ENCODE peak calls at places on chromosomes 16 and 17, in ten cellular contexts. One of them, this sample, is unnamed.

GRCh38 chr16:89727406-89728120 is 6.2 kb downstream of the ZNF276 start:
- DNase-seq in epithelial cell of esophagus: no peak
- DNase-seq in lower lobe of right lung: no peak
- DNase-seq in fibroblast of villous mesenchyme: no peak
- DNase-seq in tibial artery: no peak
- DNase-seq in BE2C: no peak
- DNase-seq in thoracic aorta: no peak
- DNase-seq in body of pancreas: no peak
- DNase-seq in CD8-positive, alpha-beta T cell: no peak
- DNase-seq in SK-N-SH: no peak
- DNase-seq in this sample: no peak

GRCh38 chr16:70156207-70156978 is 17.2 kb upstream of the CLEC18C start:
- DNase-seq in epithelial cell of esophagus: no peak
- DNase-seq in lower lobe of right lung: no peak
- DNase-seq in fibroblast of villous mesenchyme: no peak
- DNase-seq in tibial artery: no peak
- DNase-seq in BE2C: no peak
- DNase-seq in thoracic aorta: no peak
- DNase-seq in body of pancreas: no peak
- DNase-seq in CD8-positive, alpha-beta T cell: no peak
- DNase-seq in SK-N-SH: peak
- DNase-seq in this sample: no peak

GRCh38 chr17:82665226-82665625 is 17.0 kb upstream of the WDR45B start:
- DNase-seq in epithelial cell of esophagus: no peak
- DNase-seq in lower lobe of right lung: peak
- DNase-seq in fibroblast of villous mesenchyme: no peak
- DNase-seq in tibial artery: no peak
- DNase-seq in BE2C: no peak
- DNase-seq in thoracic aorta: no peak
- DNase-seq in body of pancreas: no peak
- DNase-seq in CD8-positive, alpha-beta T cell: no peak
- DNase-seq in SK-N-SH: no peak
- DNase-seq in this sample: no peak

GRCh38 chr16:58556678-58557077 is 41.4 kb downstream of the SETD6 start:
- DNase-seq in epithelial cell of esophagus: no peak
- DNase-seq in lower lobe of right lung: no peak
- DNase-seq in fibroblast of villous mesenchyme: no peak
- DNase-seq in tibial artery: no peak
- DNase-seq in BE2C: no peak
- DNase-seq in thoracic aorta: no peak
- DNase-seq in body of pancreas: no peak
- DNase-seq in CD8-positive, alpha-beta T cell: no peak
- DNase-seq in SK-N-SH: no peak
- DNase-seq in this sample: no peak

GRCh38 chr17:81097134-81097942 is 62.4 kb downstream of the BAIAP2 start:
- DNase-seq in epithelial cell of esophagus: peak
- DNase-seq in lower lobe of right lung: peak
- DNase-seq in fibroblast of villous mesenchyme: peak
- DNase-seq in tibial artery: peak
- DNase-seq in BE2C: peak
- DNase-seq in thoracic aorta: peak
- DNase-seq in body of pancreas: peak
- DNase-seq in CD8-positive, alpha-beta T cell: peak
- DNase-seq in SK-N-SH: peak
- DNase-seq in this sample: peak

GRCh38 chr17:35875439-35876139 is 4.6 kb downstream of the CCL5 start:
- DNase-seq in epithelial cell of esophagus: no peak
- DNase-seq in lower lobe of right lung: no peak
- DNase-seq in fibroblast of villous mesenchyme: no peak
- DNase-seq in tibial artery: no peak
- DNase-seq in BE2C: no peak
- DNase-seq in thoracic aorta: no peak
- DNase-seq in body of pancreas: no peak
- DNase-seq in CD8-positive, alpha-beta T cell: no peak
- DNase-seq in SK-N-SH: no peak
- DNase-seq in this sample: no peak

GRCh38 chr17:70521821-70522256 is 352.5 kb downstream of the KCNJ2 start:
- DNase-seq in epithelial cell of esophagus: no peak
- DNase-seq in lower lobe of right lung: no peak
- DNase-seq in fibroblast of villous mesenchyme: peak
- DNase-seq in tibial artery: no peak
- DNase-seq in BE2C: peak
- DNase-seq in thoracic aorta: no peak
- DNase-seq in body of pancreas: peak
- DNase-seq in CD8-positive, alpha-beta T cell: no peak
- DNase-seq in SK-N-SH: no peak
- DNase-seq in this sample: peak

GRCh38 chr17:69246726-69247375 is 18.2 kb upstream of the ABCA10 start:
- DNase-seq in epithelial cell of esophagus: peak
- DNase-seq in lower lobe of right lung: no peak
- DNase-seq in fibroblast of villous mesenchyme: peak
- DNase-seq in tibial artery: no peak
- DNase-seq in BE2C: no peak
- DNase-seq in thoracic aorta: no peak
- DNase-seq in body of pancreas: no peak
- DNase-seq in CD8-positive, alpha-beta T cell: no peak
- DNase-seq in SK-N-SH: peak
- DNase-seq in this sample: peak

GRCh38 chr16:31427441-31428276 is 501 bp downstream of the COX6A2 start:
- DNase-seq in epithelial cell of esophagus: peak
- DNase-seq in lower lobe of right lung: peak
- DNase-seq in fibroblast of villous mesenchyme: peak
- DNase-seq in tibial artery: peak
- DNase-seq in BE2C: no peak
- DNase-seq in thoracic aorta: no peak
- DNase-seq in body of pancreas: peak
- DNase-seq in CD8-positive, alpha-beta T cell: peak
- DNase-seq in SK-N-SH: peak
- DNase-seq in this sample: peak

GRCh38 chr17:20187049-20187448 is 177.9 kb downstream of the SPECC1 start:
- DNase-seq in epithelial cell of esophagus: no peak
- DNase-seq in lower lobe of right lung: no peak
- DNase-seq in fibroblast of villous mesenchyme: no peak
- DNase-seq in tibial artery: no peak
- DNase-seq in BE2C: no peak
- DNase-seq in thoracic aorta: no peak
- DNase-seq in body of pancreas: no peak
- DNase-seq in CD8-positive, alpha-beta T cell: no peak
- DNase-seq in SK-N-SH: no peak
- DNase-seq in this sample: peak

GRCh38 chr16:54443352-54443751 is 156.8 kb upstream of the IRX3 start:
- DNase-seq in epithelial cell of esophagus: no peak
- DNase-seq in lower lobe of right lung: no peak
- DNase-seq in fibroblast of villous mesenchyme: no peak
- DNase-seq in tibial artery: no peak
- DNase-seq in BE2C: no peak
- DNase-seq in thoracic aorta: no peak
- DNase-seq in body of pancreas: no peak
- DNase-seq in CD8-positive, alpha-beta T cell: no peak
- DNase-seq in SK-N-SH: no peak
- DNase-seq in this sample: peak

GRCh38 chr16:54442864-54443263 is 156.3 kb upstream of the IRX3 start:
- DNase-seq in epithelial cell of esophagus: no peak
- DNase-seq in lower lobe of right lung: no peak
- DNase-seq in fibroblast of villous mesenchyme: no peak
- DNase-seq in tibial artery: no peak
- DNase-seq in BE2C: no peak
- DNase-seq in thoracic aorta: no peak
- DNase-seq in body of pancreas: no peak
- DNase-seq in CD8-positive, alpha-beta T cell: no peak
- DNase-seq in SK-N-SH: no peak
- DNase-seq in this sample: no peak

GRCh38 chr16:54444851-54445523 is 158.4 kb upstream of the IRX3 start:
- DNase-seq in epithelial cell of esophagus: no peak
- DNase-seq in lower lobe of right lung: no peak
- DNase-seq in fibroblast of villous mesenchyme: no peak
- DNase-seq in tibial artery: no peak
- DNase-seq in BE2C: no peak
- DNase-seq in thoracic aorta: no peak
- DNase-seq in body of pancreas: no peak
- DNase-seq in CD8-positive, alpha-beta T cell: no peak
- DNase-seq in SK-N-SH: no peak
- DNase-seq in this sample: peak

GRCh38 chr16:54446639-54447038 is 160.1 kb upstream of the IRX3 start:
- DNase-seq in epithelial cell of esophagus: peak
- DNase-seq in lower lobe of right lung: no peak
- DNase-seq in fibroblast of villous mesenchyme: peak
- DNase-seq in tibial artery: peak
- DNase-seq in BE2C: peak
- DNase-seq in thoracic aorta: peak
- DNase-seq in body of pancreas: no peak
- DNase-seq in CD8-positive, alpha-beta T cell: no peak
- DNase-seq in SK-N-SH: no peak
- DNase-seq in this sample: peak

GRCh38 chr16:54443839-54444238 is 157.3 kb upstream of the IRX3 start:
- DNase-seq in epithelial cell of esophagus: no peak
- DNase-seq in lower lobe of right lung: no peak
- DNase-seq in fibroblast of villous mesenchyme: no peak
- DNase-seq in tibial artery: no peak
- DNase-seq in BE2C: no peak
- DNase-seq in thoracic aorta: no peak
- DNase-seq in body of pancreas: no peak
- DNase-seq in CD8-positive, alpha-beta T cell: no peak
- DNase-seq in SK-N-SH: no peak
- DNase-seq in this sample: no peak
- TF ChIP-seq CTCF in epithelial cell of esophagus: no peak
- TF ChIP-seq CTCF in lower lobe of right lung: no peak
- TF ChIP-seq CTCF in fibroblast of villous mesenchyme: no peak
- TF ChIP-seq CTCF in tibial artery: no peak
- TF ChIP-seq CTCF in BE2C: no peak
- TF ChIP-seq CTCF in thoracic aorta: no peak
- TF ChIP-seq CTCF in body of pancreas: no peak
- TF ChIP-seq CTCF in CD8-positive, alpha-beta T cell: no peak
- TF ChIP-seq CTCF in SK-N-SH: no peak
- TF ChIP-seq CTCF in this sample: no peak

GRCh38 chr17:40418428-40418706 is 671 bp upstream of the TOP2A start:
- DNase-seq in epithelial cell of esophagus: no peak
- DNase-seq in lower lobe of right lung: no peak
- DNase-seq in fibroblast of villous mesenchyme: no peak
- DNase-seq in tibial artery: no peak
- DNase-seq in BE2C: no peak
- DNase-seq in thoracic aorta: no peak
- DNase-seq in body of pancreas: peak
- DNase-seq in CD8-positive, alpha-beta T cell: no peak
- DNase-seq in SK-N-SH: no peak
- DNase-seq in this sample: no peak

GRCh38 chr17:40417258-40417608 is 463 bp downstream of the TOP2A start:
- DNase-seq in epithelial cell of esophagus: peak
- DNase-seq in lower lobe of right lung: no peak
- DNase-seq in fibroblast of villous mesenchyme: peak
- DNase-seq in tibial artery: no peak
- DNase-seq in BE2C: peak
- DNase-seq in thoracic aorta: no peak
- DNase-seq in body of pancreas: no peak
- DNase-seq in CD8-positive, alpha-beta T cell: no peak
- DNase-seq in SK-N-SH: no peak
- DNase-seq in this sample: no peak

GRCh38 chr17:40417609-40418427 is at the start of gene TOP2A:
- DNase-seq in epithelial cell of esophagus: peak
- DNase-seq in lower lobe of right lung: peak
- DNase-seq in fibroblast of villous mesenchyme: peak
- DNase-seq in tibial artery: peak
- DNase-seq in BE2C: peak
- DNase-seq in thoracic aorta: peak
- DNase-seq in body of pancreas: peak
- DNase-seq in CD8-positive, alpha-beta T cell: peak
- DNase-seq in SK-N-SH: peak
- DNase-seq in this sample: peak

GRCh38 chr17:40415390-40415789 is 2.3 kb downstream of the TOP2A start:
- DNase-seq in epithelial cell of esophagus: peak
- DNase-seq in lower lobe of right lung: no peak
- DNase-seq in fibroblast of villous mesenchyme: peak
- DNase-seq in tibial artery: no peak
- DNase-seq in BE2C: no peak
- DNase-seq in thoracic aorta: no peak
- DNase-seq in body of pancreas: no peak
- DNase-seq in CD8-positive, alpha-beta T cell: no peak
- DNase-seq in SK-N-SH: peak
- DNase-seq in this sample: peak

GRCh38 chr17:40416671-40417070 is 1.0 kb downstream of the TOP2A start:
- DNase-seq in epithelial cell of esophagus: no peak
- DNase-seq in lower lobe of right lung: no peak
- DNase-seq in fibroblast of villous mesenchyme: no peak
- DNase-seq in tibial artery: no peak
- DNase-seq in BE2C: no peak
- DNase-seq in thoracic aorta: no peak
- DNase-seq in body of pancreas: no peak
- DNase-seq in CD8-positive, alpha-beta T cell: no peak
- DNase-seq in SK-N-SH: no peak
- DNase-seq in this sample: no peak
- H3K4me3 ChIP-seq in epithelial cell of esophagus: peak
- H3K4me3 ChIP-seq in lower lobe of right lung: no peak
- H3K4me3 ChIP-seq in fibroblast of villous mesenchyme: peak
- H3K4me3 ChIP-seq in tibial artery: no peak
- H3K4me3 ChIP-seq in BE2C: peak
- H3K4me3 ChIP-seq in thoracic aorta: no peak
- H3K4me3 ChIP-seq in body of pancreas: no peak
- H3K4me3 ChIP-seq in CD8-positive, alpha-beta T cell: no peak
- H3K4me3 ChIP-seq in SK-N-SH: peak
- H3K4me3 ChIP-seq in this sample: peak

DNA sequence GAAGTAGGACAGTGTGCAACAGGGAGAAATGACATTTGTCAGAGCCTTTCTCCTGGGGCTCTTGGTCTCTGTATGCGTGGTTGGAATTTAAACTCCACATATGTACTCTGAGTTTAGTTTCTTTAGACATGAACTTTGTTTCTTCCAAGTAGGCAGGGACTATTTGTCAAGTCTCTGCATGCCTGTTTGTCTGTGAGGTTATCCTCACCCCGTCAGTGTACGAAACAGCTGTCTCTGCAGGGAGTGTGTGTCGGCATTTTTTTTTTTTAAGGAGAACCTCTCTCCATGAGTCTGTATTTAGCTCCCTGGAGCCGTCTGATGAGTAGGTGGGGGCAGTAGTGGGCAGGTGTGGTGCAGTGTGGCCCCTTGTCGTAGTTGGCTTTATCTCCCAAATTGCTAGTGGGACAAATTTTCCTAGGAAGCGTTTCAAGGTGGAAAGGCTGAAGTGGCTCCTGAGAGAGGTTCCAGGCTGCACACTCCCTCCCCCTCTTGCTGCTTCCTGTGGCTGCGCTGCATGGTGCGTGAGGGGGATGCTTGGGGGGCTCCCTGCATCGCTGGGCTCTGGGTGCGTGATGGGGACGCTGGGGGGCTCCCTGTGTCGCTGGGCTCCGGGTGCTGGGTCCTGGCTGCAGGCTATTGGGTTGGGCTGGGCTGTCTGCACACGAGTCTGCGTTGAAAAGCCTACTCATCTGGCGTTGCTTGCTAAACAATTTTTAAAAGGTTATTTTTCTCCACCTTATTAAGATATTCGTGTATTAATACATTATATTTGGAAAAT is 29.9 kb downstream of the NDEL1 start:
- DNase-seq in epithelial cell of esophagus: peak
- DNase-seq in lower lobe of right lung: no peak
- DNase-seq in fibroblast of villous mesenchyme: peak
- DNase-seq in tibial artery: no peak
- DNase-seq in BE2C: no peak
- DNase-seq in thoracic aorta: no peak
- DNase-seq in body of pancreas: no peak
- DNase-seq in CD8-positive, alpha-beta T cell: no peak
- DNase-seq in SK-N-SH: no peak
- DNase-seq in this sample: no peak
- TF ChIP-seq CTCF in epithelial cell of esophagus: no peak
- TF ChIP-seq CTCF in lower lobe of right lung: no peak
- TF ChIP-seq CTCF in fibroblast of villous mesenchyme: no peak
- TF ChIP-seq CTCF in tibial artery: no peak
- TF ChIP-seq CTCF in BE2C: no peak
- TF ChIP-seq CTCF in thoracic aorta: no peak
- TF ChIP-seq CTCF in body of pancreas: no peak
- TF ChIP-seq CTCF in CD8-positive, alpha-beta T cell: no peak
- TF ChIP-seq CTCF in SK-N-SH: no peak
- TF ChIP-seq CTCF in this sample: no peak

GRCh38 chr17:80096531-80097306 is 4.7 kb upstream of the GAA start:
- DNase-seq in epithelial cell of esophagus: no peak
- DNase-seq in lower lobe of right lung: no peak
- DNase-seq in fibroblast of villous mesenchyme: no peak
- DNase-seq in tibial artery: no peak
- DNase-seq in BE2C: peak
- DNase-seq in thoracic aorta: no peak
- DNase-seq in body of pancreas: no peak
- DNase-seq in CD8-positive, alpha-beta T cell: no peak
- DNase-seq in SK-N-SH: peak
- DNase-seq in this sample: no peak
- H3K4me3 ChIP-seq in epithelial cell of esophagus: no peak
- H3K4me3 ChIP-seq in lower lobe of right lung: no peak
- H3K4me3 ChIP-seq in fibroblast of villous mesenchyme: no peak
- H3K4me3 ChIP-seq in tibial artery: no peak
- H3K4me3 ChIP-seq in BE2C: no peak
- H3K4me3 ChIP-seq in thoracic aorta: no peak
- H3K4me3 ChIP-seq in body of pancreas: no peak
- H3K4me3 ChIP-seq in CD8-positive, alpha-beta T cell: no peak
- H3K4me3 ChIP-seq in SK-N-SH: no peak
- H3K4me3 ChIP-seq in this sample: no peak